ENCODE peak calls at places on chromosomes 6 and 20, in eight cellular contexts. S is stomach, G is transverse colon, D is H1, C is GM12878, K is tibial nerve, E is HepG2, P is suprapubic skin. X is an unnamed sample.
A peak's percentile ranks its signal among the peaks of the same experiment; 100 is the strongest.

GRCh38 chr20:61332016-61332975 is 80.2 kb downstream of the CDH4 start:
- DNase-seq in E (no peak), S (no peak), D (no peak), C (no peak), G (no peak), K (no peak), P (no peak), X (no peak)

GRCh38 chr6:170294813-170295518 is 4.1 kb upstream of the DLL1 start:
- DNase-seq in C (no peak), D (no peak), E (no peak), S (no peak), K (no peak), P (no peak), G (no peak), X (no peak)

GRCh38 chr6:45185403-45186251 is 142.5 kb upstream of the RUNX2 start:
- DNase-seq in P (no peak), S (no peak), D (no peak), C (no peak), K (no peak), G (no peak), E (no peak), X (no peak)

GRCh38 chr6:10451828-10452509 is 37.1 kb upstream of the TFAP2A start:
- DNase-seq in C (no peak), D (no peak), S (no peak), K (no peak), G (no peak), E (no peak), P (no peak), X (peak; percentile 91)

GRCh38 chr20:31968299-31969126 is 562 bp downstream of the XKR7 start:
- DNase-seq in S (peak; percentile 63), G (peak; percentile 56), P (peak; percentile 76), D (peak; percentile 99), C (no peak), K (peak; percentile 57), E (peak; percentile 64), X (peak; percentile 58)

GRCh38 chr20:61743606-61744005 is 322.1 kb downstream of the TAF4 start:
- DNase-seq in D (no peak), P (no peak), E (no peak), K (no peak), C (no peak), S (no peak), G (no peak), X (no peak)

GRCh38 chr20:44979090-44979621 is 12.8 kb downstream of the STK4 start:
- DNase-seq in K (peak; percentile 62), P (no peak), D (no peak), E (no peak), S (no peak), C (peak; percentile 82), G (peak; percentile 46), X (no peak)

GRCh38 chr6:52284131-52284459 is 447 bp downstream of the MCM3 start:
- DNase-seq in G (peak; percentile 37), E (peak; percentile 67), C (no peak), D (peak; percentile 84), S (no peak), K (peak; percentile 33), P (peak; percentile 68), X (peak; percentile 46)

GRCh38 chr6:29737707-29738630 is 14.7 kb downstream of the HLA-F start:
- DNase-seq in D (peak; percentile 84), E (peak; percentile 75), G (peak; percentile 75), P (no peak), K (peak; percentile 68), S (peak; percentile 71), C (no peak), X (no peak)

GRCh38 chr20:46135856-46136633 is 17.9 kb downstream of the CD40 start:
- DNase-seq in G (no peak), K (no peak), D (no peak), C (no peak), P (no peak), S (no peak), E (no peak), X (no peak)
- TF ChIP-seq EP300 in G (no peak), K (no peak), D (no peak), C (no peak), P (no peak), S (no peak), E (no peak), X (no peak)

GRCh38 chr20:51452091-51452613 is 90.4 kb downstream of the NFATC2 start:
- DNase-seq in G (no peak), C (no peak), E (no peak), D (no peak), K (no peak), P (no peak), S (no peak), X (no peak)
- H3K36me3 ChIP-seq in G (no peaks in the 10 kb centered on the region), C (peaks cover 3% of the 10 kb centered on the region), E (peaks cover 4% of the 10 kb centered on the region), D (no peaks in the 10 kb centered on the region), K (no peaks in the 10 kb centered on the region), P (peaks cover 10% of the 10 kb centered on the region), S (peaks cover 34% of the 10 kb centered on the region), X (no peaks in the 10 kb centered on the region)

GRCh38 chr20:41618807-41619294 is 674 bp upstream of the CHD6 start:
- DNase-seq in E (no peak), S (peak; percentile 40), G (no peak), K (no peak), D (no peak), P (no peak), C (no peak), X (peak; percentile 24)
- TF ChIP-seq EP300 in E (no peak), S (no peak), G (no peak), K (no peak), D (no peak), P (no peak), C (no peak), X (no peak)

GRCh38 chr20:59023616-59024015 is 4.4 kb downstream of the TUBB1 start:
- DNase-seq in G (no peak), E (no peak), C (no peak), K (no peak), S (no peak), D (no peak), P (no peak), X (peak; percentile 48)
- H3K36me3 ChIP-seq in G (peaks cover 25% of the 10 kb centered on the region), E (peaks cover 26% of the 10 kb centered on the region), C (peaks cover 30% of the 10 kb centered on the region), K (peaks cover 6% of the 10 kb centered on the region), S (peaks cover 60% of the 10 kb centered on the region), D (no peaks in the 10 kb centered on the region), P (peaks cover 36% of the 10 kb centered on the region), X (peaks cover 46% of the 10 kb centered on the region)

GRCh38 chr6:105691971-105692370 is 289.1 kb upstream of the PREP start:
- DNase-seq in S (no peak), D (no peak), E (no peak), C (no peak), G (no peak), P (no peak), K (no peak), X (no peak)

GRCh38 chr6:105692630-105693212 is 289.8 kb upstream of the PREP start:
- DNase-seq in K (no peak), C (no peak), P (no peak), S (no peak), D (no peak), E (no peak), G (no peak), X (no peak)

GRCh38 chr6:105688573-105688972 is 285.7 kb upstream of the PREP start:
- DNase-seq in C (no peak), G (no peak), P (no peak), D (no peak), S (no peak), E (no peak), K (no peak), X (no peak)

GRCh38 chr6:105691064-105691463 is 288.2 kb upstream of the PREP start:
- DNase-seq in P (no peak), K (peak; percentile 22), S (no peak), E (no peak), G (no peak), C (no peak), D (no peak), X (no peak)
- TF ChIP-seq EP300 in P (no peak), K (no peak), S (no peak), E (no peak), G (no peak), C (no peak), D (no peak), X (no peak)

DNA sequence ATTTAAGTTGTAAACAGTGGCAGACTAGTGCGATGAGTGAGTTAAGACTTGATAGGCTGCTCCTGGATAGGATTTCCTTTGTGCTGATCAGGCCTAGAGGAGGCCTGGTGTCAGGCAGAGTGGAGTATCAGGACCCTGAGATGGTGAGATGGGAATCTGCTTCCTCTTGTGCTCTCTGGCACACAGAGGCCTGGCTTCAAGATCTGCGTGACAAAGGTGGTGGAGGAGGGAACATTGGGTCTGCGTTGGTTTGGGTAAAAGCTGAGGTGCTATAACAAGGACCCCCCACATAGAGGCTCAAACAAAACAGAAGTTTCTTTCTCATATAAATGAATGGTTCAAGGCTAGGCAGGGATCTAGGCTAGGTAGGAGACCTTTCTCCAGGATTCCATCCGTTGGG is 20.3 kb downstream of the SCAND1 start:
- DNase-seq in S (no peak), E (no peak), C (no peak), D (no peak), K (no peak), G (no peak), P (no peak), X (no peak)
- H3K36me3 ChIP-seq in S (peaks cover 79% of the 10 kb centered on the region), E (peaks cover 20% of the 10 kb centered on the region), C (peaks cover 9% of the 10 kb centered on the region), D (peaks cover 11% of the 10 kb centered on the region), K (peaks cover 2% of the 10 kb centered on the region), G (peaks cover 16% of the 10 kb centered on the region), P (peaks cover 75% of the 10 kb centered on the region), X (no peaks in the 10 kb centered on the region)

GRCh38 chr6:43331876-43332275 is 23.2 kb upstream of the CRIP3 start:
- DNase-seq in K (no peak), S (no peak), P (no peak), D (no peak), G (no peak), E (no peak), C (no peak), X (no peak)
- TF ChIP-seq EP300 in K (no peak), S (no peak), P (no peak), D (no peak), G (no peak), E (no peak), C (no peak), X (no peak)

GRCh38 chr20:41456341-41456740 is 89.7 kb upstream of the EMILIN3 start:
- DNase-seq in P (no peak), S (no peak), C (no peak), E (no peak), K (no peak), D (no peak), G (no peak), X (no peak)
- H3K36me3 ChIP-seq in P (peaks cover 65% of the 10 kb centered on the region), S (peaks cover 83% of the 10 kb centered on the region), C (peaks cover 20% of the 10 kb centered on the region), E (peaks cover 42% of the 10 kb centered on the region), K (no peaks in the 10 kb centered on the region), D (peaks cover 57% of the 10 kb centered on the region), G (peaks cover 38% of the 10 kb centered on the region), X (peaks cover 19% of the 10 kb centered on the region)